ENCODE peak calls at places on chromosomes 3 and 15, in ten cellular contexts. E is endothelial cell; M is anterior cingulate cortex; C is NCI-H1105; Z is SK-N-DZ; L is Panc1; S is T-helper 2 cell; N is activated T-cell treated with anti-CD3 and anti-CD28 coated beads, Interleukin-2, amount 50 U/mL, for 48 hours; F is IMR-90; Y is sigmoid colon. P is an unnamed sample.

GRCh38 chr3:64295594-64295993 is 70.3 kb upstream of the PRICKLE2 start:
- DNase-seq in E (no peak), M (no peak), C (no peak), Z (no peak), L (no peak), S (no peak), N (no peak), F (peak; percentile 94), Y (peak; percentile 81), P (no peak)

GRCh38 chr3:65829228-65829627 is 209.5 kb downstream of the MAGI1 start:
- DNase-seq in E (no peak), M (no peak), C (no peak), Z (no peak), L (no peak), S (no peak), N (no peak), F (no peak), Y (no peak), P (no peak)

GRCh38 chr3:59425371-59425770 is 375.5 kb upstream of the CFAP20DC start:
- DNase-seq in E (no peak), M (no peak), C (no peak), Z (no peak), L (no peak), S (no peak), N (no peak), F (peak; percentile 97), Y (no peak), P (no peak)

GRCh38 chr3:63972987-63973386 is 50.3 kb downstream of the PSMD6 start:
- DNase-seq in E (no peak), M (no peak), C (no peak), Z (no peak), L (no peak), S (no peak), N (no peak), F (no peak), Y (no peak), P (no peak)

GRCh38 chr3:102174312-102174712 is 260.5 kb upstream of the ZPLD1 start:
- DNase-seq in E (no peak), M (no peak), C (no peak), Z (no peak), L (peak; percentile 66), S (no peak), N (no peak), F (peak; percentile 83), Y (no peak), P (no peak)

GRCh38 chr3:61736506-61736905 is 175.1 kb downstream of the PTPRG start:
- DNase-seq in E (no peak), M (no peak), C (no peak), Z (no peak), L (no peak), S (no peak), N (no peak), F (peak; percentile 7), Y (no peak), P (no peak)

GRCh38 chr3:170961616-170962400 is 53.4 kb upstream of the EIF5A2 start:
- DNase-seq in E (peak; percentile 15), M (peak; percentile 19), C (peak; percentile 36), Z (peak; percentile 37), L (peak; percentile 15), S (no peak), N (no peak), F (peak; percentile 54), Y (no peak), P (no peak)

GRCh38 chr15:52284164-52284563 is 11.4 kb downstream of the MYO5C start:
- DNase-seq in E (no peak), M (no peak), C (no peak), Z (no peak), L (no peak), S (no peak), N (no peak), F (peak; percentile 77), Y (no peak), P (no peak)

GRCh38 chr3:141391298-141392017 is 23.2 kb downstream of the ZBTB38 start:
- DNase-seq in E (no peak), M (no peak), C (no peak), Z (no peak), L (no peak), S (no peak), N (no peak), F (no peak), Y (no peak), P (no peak)

GRCh38 chr3:181711325-181712135 is at the start of gene SOX2:
- DNase-seq in E (peak; percentile 90), M (peak; percentile 86), C (peak; percentile 95), Z (peak; percentile 74), L (no peak), S (no peak), N (no peak), F (peak; percentile 4), Y (peak; percentile 79), P (no peak)

GRCh38 chr3:16883057-16883725 is 1.6 kb upstream of the PLCL2 start:
- DNase-seq in E (no peak), M (no peak), C (no peak), Z (no peak), L (no peak), S (no peak), N (no peak), F (no peak), Y (no peak), P (no peak)

P was measured in memory B cell.